ENCODE peak calls at places on chromosomes 5 and 9, in eight cellular contexts. D is ecto neural progenitor cell; I is HEK293T; N is WTC11; Q is astrocyte of the cerebellum; Y is LoVo; X is CD4-positive, CD25-positive, alpha-beta regulatory T cell; V is CD4-positive, alpha-beta memory T cell. G is an unnamed sample.

GRCh38 chr9:76379494-76379893 is 14.7 kb downstream of the RFK start:
- DNase-seq in X (no peak), N (no peak), Y (no peak), D (no peak), V (no peak), I (no peak), Q (no peak), G (no peak)

GRCh38 chr9:133641396-133641655 is 5.2 kb downstream of the DBH start:
- DNase-seq in V (no peak), N (no peak), I (no peak), X (no peak), D (no peak), Y (no peak), Q (no peak), G (no peak)

GRCh38 chr5:167552356-167552755 is 739.1 kb upstream of the WWC1 start:
- DNase-seq in Y (no peak), V (no peak), D (no peak), Q (no peak), I (no peak), X (no peak), N (no peak), G (no peak)

GRCh38 chr5:80184235-80185023 is 71.4 kb downstream of the SERINC5 start:
- DNase-seq in X (no peak), Y (peak), N (peak), Q (no peak), I (no peak), V (no peak), D (no peak), G (no peak)

GRCh38 chr9:128625391-128626145 is 31.1 kb downstream of the DYNC2I2 start:
- DNase-seq in X (no peak), V (no peak), D (no peak), Q (no peak), N (no peak), Y (no peak), I (no peak), G (no peak)

GRCh38 chr5:174581483-174581882 is 142.9 kb upstream of the MSX2 start:
- DNase-seq in V (no peak), X (no peak), Q (no peak), I (peak), N (peak), D (peak), Y (no peak), G (no peak)

GRCh38 chr5:43981556-43981955 is 378.6 kb downstream of the NNT start:
- DNase-seq in I (no peak), D (peak), Y (no peak), Q (no peak), N (peak), V (no peak), X (no peak), G (no peak)

GRCh38 chr5:1468629-1469527 is 23.6 kb upstream of the SLC6A3 start:
- DNase-seq in D (no peak), I (no peak), Q (no peak), V (no peak), Y (no peak), N (no peak), X (no peak), G (no peak)

GRCh38 chr9:126379661-126380365 is 53.2 kb downstream of the MVB12B start:
- DNase-seq in I (no peak), D (no peak), V (no peak), Q (no peak), X (no peak), Y (no peak), N (no peak), G (no peak)

GRCh38 chr9:136942112-136942880 is 2.2 kb downstream of the FBXW5 start:
- DNase-seq in Q (no peak), X (no peak), I (no peak), V (no peak), N (no peak), Y (no peak), D (no peak), G (no peak)

GRCh38 chr5:143314664-143315063 is 88.8 kb downstream of the NR3C1 start:
- DNase-seq in Y (no peak), D (no peak), X (no peak), I (no peak), V (no peak), N (no peak), Q (peak), G (no peak)

GRCh38 chr9:76618762-76619161 is 145.5 kb upstream of the PCA3 start:
- DNase-seq in V (no peak), I (no peak), X (no peak), N (no peak), Q (no peak), D (no peak), Y (no peak), G (no peak)

GRCh38 chr5:54049963-54050362 is 260.4 kb downstream of the ARL15 start:
- DNase-seq in D (no peak), I (no peak), Y (no peak), V (no peak), Q (no peak), X (no peak), N (no peak), G (peak)

GRCh38 chr5:119022017-119022745 is 33.8 kb upstream of the DTWD2 start:
- DNase-seq in D (no peak), V (peak), Y (peak), N (no peak), X (no peak), I (peak), Q (peak), G (peak)

GRCh38 chr9:110016340-110016739 is 191.6 kb downstream of the C9orf152 start:
- DNase-seq in D (no peak), Q (peak), N (no peak), I (no peak), Y (no peak), X (no peak), V (no peak), G (peak)

G was measured in retinal pigment epithelial cell.